ENCODE peak calls at places on chromosomes 4 and X, in eight cellular contexts. One of them, this sample, is unnamed.

GRCh38 chr4:169582203-169582602 is 30.2 kb downstream of the NEK1 start:
- DNase-seq in astrocyte of the spinal cord: no peak
- DNase-seq in cerebellum: no peak
- DNase-seq in mammary epithelial cell: no peak
- DNase-seq in activated CD8-positive, alpha-beta memory T cell treated with anti-CD3 and anti-CD28 coated beads for 48 hours: no peak
- DNase-seq in type B pancreatic cell: no peak
- DNase-seq in NCI-H2081: no peak
- DNase-seq in ecto neural progenitor cell: no peak
- DNase-seq in this sample: no peak

GRCh38 chr4:106982711-106983211 is 53.4 kb downstream of the DKK2 start:
- DNase-seq in astrocyte of the spinal cord: no peak
- DNase-seq in cerebellum: no peak
- DNase-seq in mammary epithelial cell: no peak
- DNase-seq in activated CD8-positive, alpha-beta memory T cell treated with anti-CD3 and anti-CD28 coated beads for 48 hours: no peak
- DNase-seq in type B pancreatic cell: no peak
- DNase-seq in NCI-H2081: no peak
- DNase-seq in ecto neural progenitor cell: no peak
- DNase-seq in this sample: no peak

GRCh38 chrX:2224141-2224540 is 276.6 kb downstream of the DHRSX start:
- DNase-seq in astrocyte of the spinal cord: no peak
- DNase-seq in cerebellum: no peak
- DNase-seq in mammary epithelial cell: no peak
- DNase-seq in activated CD8-positive, alpha-beta memory T cell treated with anti-CD3 and anti-CD28 coated beads for 48 hours: no peak
- DNase-seq in type B pancreatic cell: no peak
- DNase-seq in NCI-H2081: no peak
- DNase-seq in ecto neural progenitor cell: no peak
- DNase-seq in this sample: no peak

GRCh38 chrX:15718283-15718970 is 19.6 kb upstream of the CA5B start:
- DNase-seq in astrocyte of the spinal cord: no peak
- DNase-seq in cerebellum: no peak
- DNase-seq in mammary epithelial cell: no peak
- DNase-seq in activated CD8-positive, alpha-beta memory T cell treated with anti-CD3 and anti-CD28 coated beads for 48 hours: no peak
- DNase-seq in type B pancreatic cell: no peak
- DNase-seq in NCI-H2081: no peak
- DNase-seq in ecto neural progenitor cell: no peak
- DNase-seq in this sample: no peak

GRCh38 chr4:76930721-76931481 is 18.7 kb upstream of the SEPTIN11 start:
- DNase-seq in astrocyte of the spinal cord: no peak
- DNase-seq in cerebellum: no peak
- DNase-seq in mammary epithelial cell: peak; percentile 92
- DNase-seq in activated CD8-positive, alpha-beta memory T cell treated with anti-CD3 and anti-CD28 coated beads for 48 hours: no peak
- DNase-seq in type B pancreatic cell: no peak
- DNase-seq in NCI-H2081: no peak
- DNase-seq in ecto neural progenitor cell: no peak
- DNase-seq in this sample: no peak

GRCh38 chrX:23383411-23383810 is 48.8 kb downstream of the PTCHD1 start:
- DNase-seq in astrocyte of the spinal cord: peak; percentile 38
- DNase-seq in cerebellum: no peak
- DNase-seq in mammary epithelial cell: no peak
- DNase-seq in activated CD8-positive, alpha-beta memory T cell treated with anti-CD3 and anti-CD28 coated beads for 48 hours: no peak
- DNase-seq in type B pancreatic cell: no peak
- DNase-seq in NCI-H2081: no peak
- DNase-seq in ecto neural progenitor cell: no peak
- DNase-seq in this sample: no peak

GRCh38 chrX:7146703-7147430 is 645 bp upstream of the STS start:
- DNase-seq in astrocyte of the spinal cord: peak; percentile 16
- DNase-seq in cerebellum: no peak
- DNase-seq in mammary epithelial cell: no peak
- DNase-seq in activated CD8-positive, alpha-beta memory T cell treated with anti-CD3 and anti-CD28 coated beads for 48 hours: no peak
- DNase-seq in type B pancreatic cell: no peak
- DNase-seq in NCI-H2081: no peak
- DNase-seq in ecto neural progenitor cell: no peak
- DNase-seq in this sample: no peak

GRCh38 chr4:43264730-43265129 is 372.2 kb downstream of the GRXCR1 start:
- DNase-seq in astrocyte of the spinal cord: no peak
- DNase-seq in cerebellum: no peak
- DNase-seq in mammary epithelial cell: no peak
- DNase-seq in activated CD8-positive, alpha-beta memory T cell treated with anti-CD3 and anti-CD28 coated beads for 48 hours: no peak
- DNase-seq in type B pancreatic cell: no peak
- DNase-seq in NCI-H2081: no peak
- DNase-seq in ecto neural progenitor cell: no peak
- DNase-seq in this sample: no peak

GRCh38 chr4:113784497-113785254 is 23.1 kb upstream of the CAMK2D start:
- DNase-seq in astrocyte of the spinal cord: peak; percentile 98
- DNase-seq in cerebellum: no peak
- DNase-seq in mammary epithelial cell: peak; percentile 97
- DNase-seq in activated CD8-positive, alpha-beta memory T cell treated with anti-CD3 and anti-CD28 coated beads for 48 hours: no peak
- DNase-seq in type B pancreatic cell: no peak
- DNase-seq in NCI-H2081: no peak
- DNase-seq in ecto neural progenitor cell: no peak
- DNase-seq in this sample: no peak

GRCh38 chrX:13014111-13015094 is 30.0 kb downstream of the FAM9C start:
- DNase-seq in astrocyte of the spinal cord: no peak
- DNase-seq in cerebellum: no peak
- DNase-seq in mammary epithelial cell: no peak
- DNase-seq in activated CD8-positive, alpha-beta memory T cell treated with anti-CD3 and anti-CD28 coated beads for 48 hours: no peak
- DNase-seq in type B pancreatic cell: no peak
- DNase-seq in NCI-H2081: no peak
- DNase-seq in ecto neural progenitor cell: no peak
- DNase-seq in this sample: no peak

GRCh38 chr4:13917010-13917409 is 289.5 kb upstream of the BOD1L1 start:
- DNase-seq in astrocyte of the spinal cord: peak; percentile 64
- DNase-seq in cerebellum: no peak
- DNase-seq in mammary epithelial cell: peak; percentile 62
- DNase-seq in activated CD8-positive, alpha-beta memory T cell treated with anti-CD3 and anti-CD28 coated beads for 48 hours: no peak
- DNase-seq in type B pancreatic cell: no peak
- DNase-seq in NCI-H2081: no peak
- DNase-seq in ecto neural progenitor cell: no peak
- DNase-seq in this sample: no peak

GRCh38 chrX:65667503-65668355 is at the start of gene MSN:
- DNase-seq in astrocyte of the spinal cord: peak; percentile 48
- DNase-seq in cerebellum: peak; percentile 10
- DNase-seq in mammary epithelial cell: peak; percentile 55
- DNase-seq in activated CD8-positive, alpha-beta memory T cell treated with anti-CD3 and anti-CD28 coated beads for 48 hours: peak; percentile 37
- DNase-seq in type B pancreatic cell: peak; percentile 70
- DNase-seq in NCI-H2081: peak; percentile 57
- DNase-seq in ecto neural progenitor cell: peak; percentile 73
- DNase-seq in this sample: peak; percentile 9